ENCODE peak calls at places on chromosome 1, in ten cellular contexts. Y is epithelial cell of esophagus, K is neuronal stem cell, H is stomach, X is H9, L is NCI-H1092, P is right cardiac atrium, D is activated T-cell treated with anti-CD3 and anti-CD28 coated beads for 1 hour, Q is esophagus muscularis mucosa, V is astrocyte of the spinal cord. U is an unnamed sample.

GRCh38 chr1:219544163-219544846 is 68.6 kb downstream of the ZC3H11B start:
- DNase-seq in L (no peak), K (no peak), V (peak), Y (no peak), H (no peak), X (no peak), P (no peak), Q (no peak), D (no peak), U (no peak)

GRCh38 chr1:202579806-202580205 is 130.4 kb downstream of the SYT2 start:
- DNase-seq in Q (no peak), Y (no peak), K (no peak), P (no peak), H (no peak), D (no peak), X (no peak), V (peak), L (no peak), U (peak)

GRCh38 chr1:186187601-186188000 is 187.5 kb downstream of the TPR start:
- DNase-seq in D (no peak), V (peak), Y (peak), X (no peak), L (no peak), H (no peak), K (no peak), P (no peak), Q (no peak), U (no peak)

GRCh38 chr1:194658090-194658439 is 1471.7 kb upstream of the B3GALT2 start:
- DNase-seq in P (no peak), V (peak), Y (peak), X (no peak), K (no peak), Q (no peak), D (no peak), H (no peak), L (no peak), U (peak)

GRCh38 chr1:86247553-86248279 is 91.1 kb upstream of the COL24A1 start:
- DNase-seq in X (no peak), Y (no peak), H (no peak), Q (no peak), P (no peak), V (no peak), D (no peak), L (no peak), K (no peak), U (no peak)

GRCh38 chr1:161081519-161081918 is 7.8 kb downstream of the NECTIN4 start:
- DNase-seq in D (no peak), X (no peak), V (no peak), H (no peak), L (no peak), Y (peak), K (no peak), P (no peak), Q (no peak), U (no peak)

GRCh38 chr1:112790920-112791722 is 76.0 kb upstream of the PPM1J start:
- DNase-seq in D (no peak), X (no peak), Q (peak), V (no peak), H (no peak), L (no peak), K (no peak), Y (no peak), P (no peak), U (no peak)

GRCh38 chr1:156497078-156497742 is 3.4 kb downstream of the MEF2D start:
- DNase-seq in Q (no peak), P (no peak), V (no peak), H (no peak), X (no peak), Y (no peak), L (no peak), D (no peak), K (no peak), U (no peak)

GRCh38 chr1:119840745-119841144 is 29.5 kb upstream of the REG4 start:
- DNase-seq in D (no peak), Y (no peak), P (no peak), K (no peak), H (no peak), Q (no peak), V (no peak), X (no peak), L (no peak), U (no peak)

GRCh38 chr1:71706030-71706671 is 576.2 kb downstream of the NEGR1 start:
- DNase-seq in Q (no peak), L (no peak), Y (no peak), K (no peak), D (no peak), X (no peak), V (no peak), P (no peak), H (no peak), U (no peak)

GRCh38 chr1:1065265-1065939 is 8.7 kb downstream of the RNF223 start:
- DNase-seq in Y (no peak), D (no peak), X (no peak), Q (no peak), V (no peak), H (no peak), L (no peak), P (no peak), K (no peak), U (no peak)

U was measured in HT1080.